ENCODE peak calls at places on chromosomes 5 and 9, in seven cellular contexts. One of them, this sample, is unnamed. For H3K27me3 and H4K20me1, the result is how much of the 10 kb centered on the place peaks cover.

GRCh38 chr9:121725008-121725795 is 73.8 kb downstream of the DAB2IP start:
- DNase-seq in H9: no peak
- DNase-seq in PC-9: no peak
- DNase-seq in IMR-90: peak
- DNase-seq in fibroblast of lung: peak
- DNase-seq in HCT116: no peak
- DNase-seq in astrocyte: peak
- DNase-seq in this sample: no peak

GRCh38 chr9:70318002-70318401 is 59.2 kb downstream of the SMC5 start:
- DNase-seq in HCT116: no peak
- DNase-seq in H9: peak
- DNase-seq in PC-9: no peak
- DNase-seq in IMR-90: no peak
- DNase-seq in astrocyte: no peak
- DNase-seq in fibroblast of lung: no peak
- DNase-seq in this sample: peak

GRCh38 chr5:149320791-149321330 is 24.4 kb upstream of the GRPEL2 start:
- DNase-seq in H9: peak
- DNase-seq in astrocyte: peak
- DNase-seq in HCT116: peak
- DNase-seq in IMR-90: peak
- DNase-seq in fibroblast of lung: peak
- DNase-seq in PC-9: peak
- DNase-seq in this sample: peak

GRCh38 chr9:127940598-127940997 is 2.9 kb upstream of the DPM2 start:
- DNase-seq in astrocyte: no peak
- DNase-seq in H9: no peak
- DNase-seq in HCT116: no peak
- DNase-seq in IMR-90: no peak
- DNase-seq in PC-9: no peak
- DNase-seq in fibroblast of lung: no peak
- DNase-seq in this sample: no peak

GRCh38 chr9:70324963-70325362 is 66.2 kb downstream of the SMC5 start:
- DNase-seq in IMR-90: peak
- DNase-seq in astrocyte: peak
- DNase-seq in H9: no peak
- DNase-seq in fibroblast of lung: peak
- DNase-seq in PC-9: no peak
- DNase-seq in HCT116: no peak
- DNase-seq in this sample: no peak

GRCh38 chr5:38447786-38448185 is 108.7 kb downstream of the LIFR start:
- DNase-seq in astrocyte: no peak
- DNase-seq in fibroblast of lung: peak
- DNase-seq in PC-9: no peak
- DNase-seq in IMR-90: no peak
- DNase-seq in H9: no peak
- DNase-seq in HCT116: no peak
- DNase-seq in this sample: no peak

GRCh38 chr9:81686614-81687520 is 2.5 kb downstream of the TLE1 start:
- DNase-seq in HCT116: peak
- DNase-seq in H9: peak
- DNase-seq in fibroblast of lung: peak
- DNase-seq in PC-9: peak
- DNase-seq in IMR-90: peak
- DNase-seq in astrocyte: peak
- DNase-seq in this sample: peak

GRCh38 chr9:3299872-3300271 is 225.9 kb downstream of the RFX3 start:
- DNase-seq in HCT116: no peak
- DNase-seq in astrocyte: no peak
- DNase-seq in H9: no peak
- DNase-seq in IMR-90: no peak
- DNase-seq in fibroblast of lung: no peak
- DNase-seq in PC-9: no peak
- DNase-seq in this sample: no peak

GRCh38 chr9:122129969-122130368 is 29.6 kb downstream of the NDUFA8 start:
- DNase-seq in H9: no peak
- DNase-seq in HCT116: no peak
- DNase-seq in astrocyte: no peak
- DNase-seq in IMR-90: no peak
- DNase-seq in PC-9: no peak
- DNase-seq in fibroblast of lung: no peak
- DNase-seq in this sample: no peak

GRCh38 chr9:128792134-128792533 is 5.1 kb downstream of the TBC1D13 start:
- DNase-seq in HCT116: no peak
- DNase-seq in IMR-90: no peak
- DNase-seq in astrocyte: no peak
- DNase-seq in H9: no peak
- DNase-seq in fibroblast of lung: no peak
- DNase-seq in PC-9: no peak
- DNase-seq in this sample: no peak

GRCh38 chr5:116135344-116135743 is 50.5 kb downstream of the COMMD10 start:
- DNase-seq in astrocyte: no peak
- DNase-seq in fibroblast of lung: no peak
- DNase-seq in PC-9: no peak
- DNase-seq in H9: no peak
- DNase-seq in IMR-90: no peak
- DNase-seq in HCT116: no peak
- DNase-seq in this sample: no peak

GRCh38 chr9:98142182-98142924 is 23.3 kb upstream of the TRIM14 start:
- DNase-seq in IMR-90: no peak
- DNase-seq in PC-9: peak
- DNase-seq in astrocyte: no peak
- DNase-seq in fibroblast of lung: no peak
- DNase-seq in H9: no peak
- DNase-seq in HCT116: no peak
- DNase-seq in this sample: no peak

GRCh38 chr5:107401470-107402085 is 269.2 kb downstream of the EFNA5 start:
- DNase-seq in HCT116: no peak
- DNase-seq in IMR-90: no peak
- DNase-seq in H9: peak
- DNase-seq in PC-9: no peak
- DNase-seq in fibroblast of lung: no peak
- DNase-seq in astrocyte: no peak
- DNase-seq in this sample: no peak

GRCh38 chr9:10876333-10876732 is 263.5 kb upstream of the PTPRD start:
- DNase-seq in HCT116: no peak
- DNase-seq in fibroblast of lung: peak
- DNase-seq in PC-9: no peak
- DNase-seq in astrocyte: peak
- DNase-seq in H9: no peak
- DNase-seq in IMR-90: no peak
- DNase-seq in this sample: no peak

GRCh38 chr5:83197326-83197725 is 120.0 kb downstream of the XRCC4 start:
- DNase-seq in IMR-90: no peak
- DNase-seq in H9: no peak
- DNase-seq in PC-9: no peak
- DNase-seq in astrocyte: no peak
- DNase-seq in fibroblast of lung: no peak
- DNase-seq in HCT116: no peak
- DNase-seq in this sample: peak

GRCh38 chr9:110768887-110769286 is 100.3 kb downstream of the MUSK start:
- DNase-seq in H9: no peak
- DNase-seq in HCT116: no peak
- DNase-seq in PC-9: no peak
- DNase-seq in fibroblast of lung: no peak
- DNase-seq in astrocyte: no peak
- DNase-seq in IMR-90: no peak
- DNase-seq in this sample: no peak

GRCh38 chr9:13268469-13268868 is 11.0 kb downstream of the MPDZ start:
- DNase-seq in PC-9: peak
- DNase-seq in astrocyte: peak
- DNase-seq in H9: no peak
- DNase-seq in fibroblast of lung: no peak
- DNase-seq in IMR-90: peak
- DNase-seq in HCT116: no peak
- DNase-seq in this sample: no peak

GRCh38 chr9:138042146-138042545 is 164.6 kb downstream of the CACNA1B start:
- DNase-seq in IMR-90: no peak
- DNase-seq in PC-9: no peak
- DNase-seq in fibroblast of lung: no peak
- DNase-seq in HCT116: no peak
- DNase-seq in astrocyte: no peak
- DNase-seq in H9: no peak
- DNase-seq in this sample: no peak

GRCh38 chr9:121494192-121494591 is 5.5 kb downstream of the GGTA1 start:
- DNase-seq in astrocyte: no peak
- DNase-seq in PC-9: no peak
- DNase-seq in IMR-90: no peak
- DNase-seq in HCT116: no peak
- DNase-seq in fibroblast of lung: no peak
- DNase-seq in H9: no peak
- DNase-seq in this sample: no peak

GRCh38 chr5:139108056-139108811 is 89.9 kb downstream of the SIL1 start:
- DNase-seq in H9: no peak
- DNase-seq in IMR-90: peak
- DNase-seq in PC-9: no peak
- DNase-seq in astrocyte: peak
- DNase-seq in fibroblast of lung: peak
- DNase-seq in HCT116: no peak
- DNase-seq in this sample: peak

GRCh38 chr9:126363847-126364671 is 37.4 kb downstream of the MVB12B start:
- DNase-seq in H9: no peak
- DNase-seq in IMR-90: peak
- DNase-seq in fibroblast of lung: peak
- DNase-seq in HCT116: no peak
- DNase-seq in astrocyte: peak
- DNase-seq in PC-9: peak
- DNase-seq in this sample: no peak

GRCh38 chr9:134491856-134492255 is 149.7 kb upstream of the COL5A1 start:
- DNase-seq in H9: no peak
- DNase-seq in PC-9: no peak
- DNase-seq in IMR-90: no peak
- DNase-seq in fibroblast of lung: no peak
- DNase-seq in astrocyte: no peak
- DNase-seq in HCT116: no peak
- DNase-seq in this sample: no peak

GRCh38 chr5:68304421-68305052 is 89.0 kb downstream of the PIK3R1 start:
- DNase-seq in IMR-90: no peak
- DNase-seq in PC-9: no peak
- DNase-seq in fibroblast of lung: no peak
- DNase-seq in HCT116: no peak
- DNase-seq in H9: no peak
- DNase-seq in astrocyte: peak
- DNase-seq in this sample: no peak

GRCh38 chr5:163880307-163880706 is 374.9 kb downstream of the MAT2B start:
- DNase-seq in H9: no peak
- DNase-seq in fibroblast of lung: peak
- DNase-seq in astrocyte: peak
- DNase-seq in IMR-90: peak
- DNase-seq in HCT116: no peak
- DNase-seq in PC-9: no peak
- DNase-seq in this sample: no peak

GRCh38 chr9:133428579-133429215 is 6.5 kb downstream of the ADAMTS13 start:
- DNase-seq in HCT116: no peak
- DNase-seq in fibroblast of lung: no peak
- DNase-seq in astrocyte: no peak
- DNase-seq in PC-9: no peak
- DNase-seq in H9: peak
- DNase-seq in IMR-90: no peak
- DNase-seq in this sample: peak

DNA sequence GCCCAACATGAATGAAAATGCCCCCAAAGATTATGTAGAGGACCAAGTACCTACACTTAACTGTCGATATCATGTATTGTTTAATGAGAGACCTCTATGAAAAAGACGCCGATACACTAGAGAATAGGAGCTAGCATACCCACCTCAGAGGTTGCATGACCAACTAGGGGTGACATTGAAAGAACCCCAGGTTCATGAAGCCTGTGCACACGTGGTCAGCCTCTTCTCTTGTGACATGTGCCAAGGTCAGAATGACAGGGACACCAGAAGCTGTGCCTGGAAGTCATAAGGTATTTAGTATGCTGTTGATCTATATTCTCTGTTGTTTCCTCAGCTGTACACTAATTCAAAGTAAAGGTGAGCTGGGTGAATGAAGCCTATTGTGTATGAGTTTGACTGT is 1594.1 kb downstream of the EFNA5 start:
- DNase-seq in PC-9: no peak
- DNase-seq in HCT116: no peak
- DNase-seq in astrocyte: no peak
- DNase-seq in H9: no peak
- DNase-seq in IMR-90: no peak
- DNase-seq in fibroblast of lung: no peak
- DNase-seq in this sample: no peak
- H3K27me3 ChIP-seq in PC-9: under half
- H3K27me3 ChIP-seq in HCT116: under half
- H3K27me3 ChIP-seq in astrocyte: under half
- H3K27me3 ChIP-seq in H9: under half
- H3K27me3 ChIP-seq in IMR-90: under half
- H3K27me3 ChIP-seq in fibroblast of lung: under half
- H3K27me3 ChIP-seq in this sample: under half

GRCh38 chr9:36448017-36448416 is 47.9 kb upstream of the RNF38 start:
- DNase-seq in H9: no peak
- DNase-seq in HCT116: no peak
- DNase-seq in IMR-90: no peak
- DNase-seq in PC-9: no peak
- DNase-seq in fibroblast of lung: no peak
- DNase-seq in astrocyte: no peak
- DNase-seq in this sample: no peak
- H4K20me1 ChIP-seq in H9: under half
- H4K20me1 ChIP-seq in HCT116: under half
- H4K20me1 ChIP-seq in IMR-90: under half
- H4K20me1 ChIP-seq in PC-9: under half
- H4K20me1 ChIP-seq in fibroblast of lung: under half
- H4K20me1 ChIP-seq in astrocyte: half or more
- H4K20me1 ChIP-seq in this sample: half or more

GRCh38 chr9:34010979-34011378 is 37.7 kb downstream of the UBAP2 start:
- DNase-seq in H9: no peak
- DNase-seq in IMR-90: no peak
- DNase-seq in HCT116: peak
- DNase-seq in PC-9: no peak
- DNase-seq in astrocyte: no peak
- DNase-seq in fibroblast of lung: peak
- DNase-seq in this sample: no peak
- TF ChIP-seq CTCF in H9: peak
- TF ChIP-seq CTCF in IMR-90: peak
- TF ChIP-seq CTCF in HCT116: peak
- TF ChIP-seq CTCF in PC-9: peak
- TF ChIP-seq CTCF in astrocyte: peak
- TF ChIP-seq CTCF in fibroblast of lung: peak
- TF ChIP-seq CTCF in this sample: peak

DNA sequence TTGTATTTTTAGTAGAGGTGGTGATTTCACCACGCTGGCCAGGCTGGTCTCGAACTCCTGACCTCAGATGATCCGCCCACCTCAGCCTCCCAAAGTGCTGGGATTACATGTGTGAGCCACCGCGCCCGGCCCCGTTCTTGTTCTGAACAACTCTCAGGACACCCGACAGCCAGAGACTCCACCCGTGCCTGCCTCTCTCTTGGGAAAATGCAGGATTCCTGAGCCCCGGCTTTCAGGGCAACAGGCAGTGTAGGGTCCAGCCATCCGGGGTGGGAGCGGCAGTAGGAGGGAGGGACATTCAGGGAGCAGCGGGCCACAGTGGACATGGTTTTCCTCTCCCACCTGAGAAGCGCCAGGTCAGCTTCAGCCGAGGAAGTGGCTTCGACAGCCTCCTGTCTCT is 34.4 kb downstream of the NCS1 start:
- DNase-seq in PC-9: no peak
- DNase-seq in astrocyte: no peak
- DNase-seq in IMR-90: no peak
- DNase-seq in fibroblast of lung: no peak
- DNase-seq in HCT116: no peak
- DNase-seq in H9: no peak
- DNase-seq in this sample: no peak
- H3K27me3 ChIP-seq in PC-9: under half
- H3K27me3 ChIP-seq in astrocyte: under half
- H3K27me3 ChIP-seq in IMR-90: under half
- H3K27me3 ChIP-seq in fibroblast of lung: under half
- H3K27me3 ChIP-seq in HCT116: under half
- H3K27me3 ChIP-seq in H9: under half
- H3K27me3 ChIP-seq in this sample: under half

GRCh38 chr5:1492757-1493156 is 31.0 kb downstream of the LPCAT1 start:
- DNase-seq in fibroblast of lung: no peak
- DNase-seq in IMR-90: no peak
- DNase-seq in H9: no peak
- DNase-seq in HCT116: no peak
- DNase-seq in PC-9: no peak
- DNase-seq in astrocyte: no peak
- DNase-seq in this sample: no peak
- H4K20me1 ChIP-seq in fibroblast of lung: under half
- H4K20me1 ChIP-seq in IMR-90: half or more
- H4K20me1 ChIP-seq in H9: under half
- H4K20me1 ChIP-seq in HCT116: under half
- H4K20me1 ChIP-seq in PC-9: half or more
- H4K20me1 ChIP-seq in astrocyte: half or more
- H4K20me1 ChIP-seq in this sample: under half

This sample was measured in neural progenitor cell.